ENCODE peak calls at places on chromosome 5, in seven cellular contexts. X, M, F, D, H, J and S are unnamed samples.

GRCh38 chr5:26009742-26010141 is 1028.6 kb downstream of the CDH9 start:
- DNase-seq in D (no peak), H (no peak), J (no peak), X (no peak), F (no peak), M (no peak), S (no peak)

GRCh38 chr5:101678494-101679193 is 617.4 kb downstream of the SLCO4C1 start:
- DNase-seq in D (peak; percentile 12), H (peak; percentile 32), J (no peak), F (peak; percentile 6), X (peak; percentile 33), M (peak; percentile 41), S (peak; percentile 26)

GRCh38 chr5:98308960-98309359 is 464.5 kb upstream of the RGMB start:
- DNase-seq in J (no peak), H (no peak), M (no peak), X (no peak), D (no peak), F (no peak), S (no peak)

GRCh38 chr5:172897691-172898512 is 61.3 kb upstream of the RPL26L1 start:
- DNase-seq in M (no peak), H (peak; percentile 79), J (no peak), F (no peak), X (no peak), D (no peak), S (peak; percentile 64)

GRCh38 chr5:154575869-154576806 is 98.1 kb upstream of the HAND1 start:
- DNase-seq in X (no peak), M (no peak), D (no peak), F (no peak), J (no peak), H (no peak), S (no peak)

GRCh38 chr5:6775595-6775994 is 62.4 kb downstream of the TENT4A start:
- DNase-seq in M (no peak), F (no peak), J (no peak), D (no peak), H (no peak), X (no peak), S (no peak)

GRCh38 chr5:158695595-158696330 is 404.0 kb downstream of the EBF1 start:
- DNase-seq in M (peak; percentile 77), D (peak; percentile 21), F (peak; percentile 62), H (peak; percentile 81), X (peak; percentile 41), J (peak; percentile 84), S (peak; percentile 63)

GRCh38 chr5:133530270-133530669 is 82.1 kb downstream of the FSTL4 start:
- DNase-seq in F (no peak), X (no peak), J (no peak), H (no peak), M (no peak), D (no peak), S (no peak)

GRCh38 chr5:59609501-59610265 is 283.8 kb downstream of the PDE4D start:
- DNase-seq in X (no peak), J (no peak), H (no peak), F (no peak), D (no peak), M (no peak), S (no peak)

GRCh38 chr5:157356576-157356975 is 90.7 kb downstream of the CYFIP2 start:
- DNase-seq in J (no peak), X (no peak), D (no peak), F (no peak), M (no peak), H (no peak), S (no peak)

GRCh38 chr5:68861099-68861498 is 232.7 kb upstream of the SLC30A5 start:
- DNase-seq in F (no peak), D (no peak), X (no peak), H (no peak), J (no peak), M (no peak), S (no peak)

GRCh38 chr5:139636207-139636792 is 11.8 kb upstream of the CXXC5 start:
- DNase-seq in J (no peak), F (no peak), H (no peak), X (no peak), D (no peak), M (peak; percentile 66), S (no peak)

GRCh38 chr5:32581010-32581785 is 4.2 kb upstream of the SUB1 start:
- DNase-seq in X (no peak), M (no peak), J (no peak), F (no peak), D (no peak), H (no peak), S (no peak)

GRCh38 chr5:11075010-11075860 is 314.2 kb upstream of the DAP start:
- DNase-seq in D (no peak), H (no peak), F (no peak), J (no peak), M (no peak), X (no peak), S (no peak)

GRCh38 chr5:133713746-133714145 is 101.4 kb upstream of the FSTL4 start:
- DNase-seq in D (no peak), H (no peak), F (no peak), X (no peak), M (no peak), J (no peak), S (no peak)

GRCh38 chr5:76716456-76717157 is 681 bp downstream of the F2R start:
- DNase-seq in F (no peak), H (no peak), J (no peak), M (no peak), X (no peak), D (no peak), S (peak; percentile 28)

GRCh38 chr5:80926536-80926935 is 33.6 kb upstream of the RASGRF2 start:
- DNase-seq in X (no peak), H (no peak), D (no peak), F (no peak), J (no peak), M (no peak), S (no peak)

GRCh38 chr5:36768450-36768849 is 108.1 kb upstream of the NIPBL start:
- DNase-seq in J (no peak), M (no peak), F (no peak), H (no peak), D (no peak), X (no peak), S (no peak)

GRCh38 chr5:78597858-78598415 is 50.6 kb downstream of the LHFPL2 start:
- DNase-seq in H (no peak), X (no peak), M (no peak), D (no peak), J (no peak), F (no peak), S (no peak)

GRCh38 chr5:130316971-130317421 is 412.7 kb downstream of the CHSY3 start:
- DNase-seq in D (no peak), H (no peak), J (no peak), F (no peak), X (no peak), M (no peak), S (no peak)